ENCODE peak calls at places on chromosomes 11 and 22, in five cellular contexts. V, N, E, T and Z are unnamed samples.

GRCh38 chr22:39380331-39380730 is 19.2 kb upstream of the TAB1 start:
- DNase-seq in E (no peak), N (no peak), T (no peak), V (no peak), Z (no peak)

GRCh38 chr11:6249822-6250555 is 9.6 kb upstream of the CCKBR start:
- DNase-seq in V (peak; percentile 68), T (peak; percentile 74), E (peak; percentile 87), N (peak; percentile 77), Z (peak; percentile 88)

GRCh38 chr11:31646206-31646605 is 136.6 kb downstream of the ELP4 start:
- DNase-seq in T (no peak), N (no peak), E (peak; percentile 63), V (no peak), Z (no peak)

GRCh38 chr11:65918211-65919150 is at the start of gene C11orf68:
- DNase-seq in V (peak; percentile 56), N (no peak), E (no peak), T (no peak), Z (peak; percentile 76)

GRCh38 chr22:38138961-38139360 is 28.5 kb upstream of the BAIAP2L2 start:
- DNase-seq in T (no peak), E (no peak), V (no peak), N (no peak), Z (no peak)

GRCh38 chr11:131855320-131855719 is 484.9 kb downstream of the NTM start:
- DNase-seq in V (no peak), E (peak; percentile 13), N (no peak), T (no peak), Z (no peak)

GRCh38 chr11:424232-424631 is 9.4 kb upstream of the SIGIRR start:
- DNase-seq in E (no peak), N (no peak), V (no peak), T (no peak), Z (no peak)

GRCh38 chr11:48307760-48308386 is 1.9 kb downstream of the OR4S1 start:
- DNase-seq in N (peak; percentile 26), V (peak; percentile 63), E (peak; percentile 9), T (peak; percentile 59), Z (no peak)

GRCh38 chr11:1514349-1515061 is 27.9 kb upstream of the MOB2 start:
- DNase-seq in N (no peak), E (peak; percentile 50), V (no peak), T (no peak), Z (no peak)

GRCh38 chr11:35247428-35247827 is 108.5 kb downstream of the CD44 start:
- DNase-seq in V (no peak), T (no peak), E (no peak), N (no peak), Z (no peak)

GRCh38 chr11:45900916-45901617 is 6.0 kb downstream of the FREY1 start:
- DNase-seq in T (no peak), E (no peak), V (no peak), N (no peak), Z (no peak)

GRCh38 chr11:33383075-33383919 is 126.1 kb downstream of the HIPK3 start:
- DNase-seq in N (no peak), V (no peak), T (peak; percentile 44), E (peak; percentile 64), Z (no peak)

GRCh38 chr22:42286205-42286604 is 15.8 kb upstream of the TCF20 start:
- DNase-seq in T (no peak), V (no peak), E (no peak), N (no peak), Z (no peak)

GRCh38 chr11:83778598-83778997 is 492.4 kb upstream of the CCDC90B start:
- DNase-seq in V (no peak), N (peak; percentile 8), E (peak; percentile 10), T (no peak), Z (no peak)

GRCh38 chr22:41929158-41929896 is 2.7 kb upstream of the TNFRSF13C start:
- DNase-seq in T (no peak), N (no peak), E (no peak), V (no peak), Z (no peak)

GRCh38 chr11:71305451-71306125 is 53.2 kb upstream of the SHANK2 start:
- DNase-seq in T (no peak), N (no peak), V (peak; percentile 21), E (no peak), Z (peak; percentile 15)

GRCh38 chr11:69879734-69880005 is 60.5 kb upstream of the FGF3 start:
- DNase-seq in E (no peak), T (no peak), V (no peak), N (no peak), Z (no peak)

GRCh38 chr11:35619754-35620640 is 1.7 kb downstream of the FJX1 start:
- DNase-seq in V (no peak), N (peak; percentile 34), T (peak; percentile 49), E (peak; percentile 49), Z (no peak)

GRCh38 chr11:65973439-65974110 is 12.0 kb downstream of the SART1 start:
- DNase-seq in T (peak; percentile 13), N (peak; percentile 68), V (no peak), E (peak; percentile 58), Z (no peak)

GRCh38 chr11:44243633-44244343 is 66.2 kb downstream of the ALX4 start:
- DNase-seq in E (peak; percentile 80), V (no peak), N (peak; percentile 26), T (peak; percentile 36), Z (no peak)

GRCh38 chr11:112507281-112507680 is 246.6 kb upstream of the PLET1 start:
- DNase-seq in T (no peak), N (no peak), E (no peak), V (no peak), Z (no peak)

GRCh38 chr11:96306933-96307747 is 35.9 kb downstream of the MAML2 start:
- DNase-seq in V (peak; percentile 91), T (peak; percentile 100), N (peak; percentile 84), E (peak; percentile 99), Z (peak; percentile 98)

GRCh38 chr22:49994361-49995058 is 18.1 kb downstream of the IL17REL start:
- DNase-seq in T (no peak), V (no peak), E (no peak), N (no peak), Z (no peak)

DNA sequence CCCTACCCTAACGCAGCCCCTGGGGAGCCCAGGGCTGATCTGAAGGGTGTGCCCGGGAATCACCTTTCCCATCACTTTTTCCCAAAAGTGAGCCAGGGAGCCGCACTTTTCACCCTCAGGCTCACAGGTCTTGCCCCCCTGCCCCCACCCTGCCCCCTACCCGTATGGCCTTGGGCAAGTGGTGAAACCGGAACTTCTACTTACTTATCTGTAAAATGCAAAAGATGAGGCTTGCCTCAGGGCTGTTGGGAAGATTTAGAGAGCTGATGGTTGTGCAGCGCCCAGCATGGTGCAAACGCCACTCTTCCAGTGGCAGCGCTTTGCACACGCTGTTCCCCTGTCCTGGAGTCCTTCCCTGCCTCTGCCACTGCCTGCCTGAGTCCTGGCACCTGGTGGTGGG is 8.0 kb downstream of the SYT12 start:
- DNase-seq in N (no peak), V (no peak), E (no peak), T (no peak), Z (no peak)
- H3K27ac ChIP-seq in N (peak overlapping the region; percentile 99), V (no peak overlapping the region), E (no peak overlapping the region), T (no peak overlapping the region), Z (no peak overlapping the region)

GRCh38 chr11:74675761-74676160 is 55.5 kb downstream of the CHRDL2 start:
- DNase-seq in T (no peak), N (no peak), E (no peak), V (no peak), Z (no peak)
- H3K27ac ChIP-seq in T (no peak overlapping the region), N (no peak overlapping the region), E (no peak overlapping the region), V (no peak overlapping the region), Z (no peak overlapping the region)

GRCh38 chr11:57357827-57358226 is 19.7 kb downstream of the P2RX3 start:
- DNase-seq in E (no peak), V (no peak), T (no peak), N (no peak), Z (no peak)
- H3K27ac ChIP-seq in E (no peak overlapping the region), V (no peak overlapping the region), T (no peak overlapping the region), N (no peak overlapping the region), Z (no peak overlapping the region)

GRCh38 chr11:11817957-11818356 is 23.8 kb upstream of the USP47 start:
- DNase-seq in T (no peak), N (no peak), E (no peak), V (no peak), Z (no peak)
- H3K27ac ChIP-seq in T (no peak overlapping the region), N (no peak overlapping the region), E (no peak overlapping the region), V (no peak overlapping the region), Z (no peak overlapping the region)

GRCh38 chr22:19260194-19260593 is 31.3 kb downstream of the CLTCL1 start:
- DNase-seq in N (no peak), T (no peak), E (no peak), V (no peak), Z (no peak)
- H3K27ac ChIP-seq in N (no peak overlapping the region), T (no peak overlapping the region), E (peak overlapping the region; percentile 52), V (peak overlapping the region; percentile 34), Z (no peak overlapping the region)